ENCODE peak calls at places on chromosome 21, in four cellular contexts. One of them, this sample, is unnamed. For H3K27me3, the result is how much of the 10 kb centered on the place peaks cover.

GRCh38 chr21:18603246-18603645 is 199.7 kb upstream of the TMPRSS15 start:
- DNase-seq in PC-3: no peak
- DNase-seq in DND-41: no peak
- DNase-seq in fibroblast of lung: no peak
- DNase-seq in this sample: peak

GRCh38 chr21:35697321-35697808 is 363.0 kb downstream of the SETD4 start:
- DNase-seq in PC-3: no peak
- DNase-seq in DND-41: peak
- DNase-seq in fibroblast of lung: peak
- DNase-seq in this sample: peak

GRCh38 chr21:33007747-33008146 is 18.0 kb upstream of the OLIG2 start:
- DNase-seq in PC-3: no peak
- DNase-seq in DND-41: no peak
- DNase-seq in fibroblast of lung: no peak
- DNase-seq in this sample: no peak

GRCh38 chr21:18468775-18469174 is 65.2 kb upstream of the TMPRSS15 start:
- DNase-seq in PC-3: no peak
- DNase-seq in DND-41: no peak
- DNase-seq in fibroblast of lung: no peak
- DNase-seq in this sample: peak

GRCh38 chr21:24123785-24124184 is 1483.5 kb downstream of the MRPL39 start:
- DNase-seq in PC-3: peak
- DNase-seq in DND-41: no peak
- DNase-seq in fibroblast of lung: peak
- DNase-seq in this sample: no peak

GRCh38 chr21:17988038-17988437 is 168.9 kb upstream of the C21orf91 start:
- DNase-seq in PC-3: peak
- DNase-seq in DND-41: no peak
- DNase-seq in fibroblast of lung: no peak
- DNase-seq in this sample: no peak

GRCh38 chr21:35508389-35508888 is 459.3 kb upstream of the RUNX1 start:
- DNase-seq in PC-3: peak
- DNase-seq in DND-41: peak
- DNase-seq in fibroblast of lung: peak
- DNase-seq in this sample: no peak

GRCh38 chr21:37914211-37914900 is 1.9 kb downstream of the KCNJ6 start:
- DNase-seq in PC-3: peak
- DNase-seq in DND-41: peak
- DNase-seq in fibroblast of lung: peak
- DNase-seq in this sample: peak

GRCh38 chr21:33949516-33950424 is 34.2 kb upstream of the ATP5PO start:
- DNase-seq in PC-3: no peak
- DNase-seq in DND-41: peak
- DNase-seq in fibroblast of lung: no peak
- DNase-seq in this sample: peak

GRCh38 chr21:38878394-38879179 is 72.9 kb downstream of the ETS2 start:
- DNase-seq in PC-3: no peak
- DNase-seq in DND-41: no peak
- DNase-seq in fibroblast of lung: no peak
- DNase-seq in this sample: no peak

GRCh38 chr21:33325222-33326067 is 675 bp downstream of the IFNAR1 start:
- DNase-seq in PC-3: peak
- DNase-seq in DND-41: peak
- DNase-seq in fibroblast of lung: peak
- DNase-seq in this sample: peak

GRCh38 chr21:38985423-38986378 is 180.0 kb downstream of the ETS2 start:
- DNase-seq in PC-3: no peak
- DNase-seq in DND-41: peak
- DNase-seq in fibroblast of lung: peak
- DNase-seq in this sample: no peak

GRCh38 chr21:30942192-30942591 is 60.8 kb upstream of the KRTAP11-1 start:
- DNase-seq in PC-3: no peak
- DNase-seq in DND-41: no peak
- DNase-seq in fibroblast of lung: no peak
- DNase-seq in this sample: no peak

GRCh38 chr21:36347962-36348328 is 27.9 kb downstream of the MORC3 start:
- DNase-seq in PC-3: peak
- DNase-seq in DND-41: no peak
- DNase-seq in fibroblast of lung: peak
- DNase-seq in this sample: no peak

GRCh38 chr21:38171723-38172344 is 85.0 kb upstream of the KCNJ15 start:
- DNase-seq in PC-3: peak
- DNase-seq in DND-41: no peak
- DNase-seq in fibroblast of lung: peak
- DNase-seq in this sample: no peak

GRCh38 chr21:17454315-17455027 is 58.4 kb upstream of the CXADR start:
- DNase-seq in PC-3: peak
- DNase-seq in DND-41: no peak
- DNase-seq in fibroblast of lung: peak
- DNase-seq in this sample: peak

GRCh38 chr21:34008618-34009017 is 64.8 kb upstream of the MRPS6 start:
- DNase-seq in PC-3: no peak
- DNase-seq in DND-41: no peak
- DNase-seq in fibroblast of lung: peak
- DNase-seq in this sample: no peak

DNA sequence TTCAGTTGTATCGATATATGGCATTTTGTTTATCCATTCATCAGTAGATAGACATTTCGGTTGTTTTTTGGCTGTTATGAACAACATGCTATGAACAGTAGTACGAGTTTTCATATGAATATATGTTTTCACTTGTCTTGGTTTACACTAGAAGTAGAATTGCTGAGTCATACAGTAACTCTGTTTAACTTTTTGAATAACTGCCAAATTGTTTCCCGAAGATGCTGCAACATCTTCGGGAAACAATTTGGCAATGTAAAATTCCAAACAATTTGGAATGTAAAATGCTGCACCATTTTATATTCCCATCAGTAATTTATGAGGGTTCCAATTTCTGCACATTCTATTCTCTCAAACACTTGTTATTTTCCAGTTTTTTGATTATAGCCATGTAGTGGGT is 11.5 kb downstream of the PCBP3 start:
- DNase-seq in PC-3: peak
- DNase-seq in DND-41: no peak
- DNase-seq in fibroblast of lung: peak
- DNase-seq in this sample: no peak
- H3K4me2 ChIP-seq in PC-3: no peak
- H3K4me2 ChIP-seq in DND-41: no peak
- H3K4me2 ChIP-seq in fibroblast of lung: peak
- H3K4me2 ChIP-seq in this sample: no peak

GRCh38 chr21:44555200-44555875 is 3.3 kb downstream of the KRTAP10-3 start:
- DNase-seq in PC-3: no peak
- DNase-seq in DND-41: no peak
- DNase-seq in fibroblast of lung: no peak
- DNase-seq in this sample: no peak

GRCh38 chr21:44556879-44557278 is 1.7 kb downstream of the KRTAP10-3 start:
- DNase-seq in PC-3: no peak
- DNase-seq in DND-41: no peak
- DNase-seq in fibroblast of lung: no peak
- DNase-seq in this sample: no peak

GRCh38 chr21:44558695-44559094 is at the start of gene KRTAP10-3:
- DNase-seq in PC-3: no peak
- DNase-seq in DND-41: no peak
- DNase-seq in fibroblast of lung: no peak
- DNase-seq in this sample: no peak

GRCh38 chr21:44552681-44553080 is 1.4 kb upstream of the KRTAP10-2 start:
- DNase-seq in PC-3: no peak
- DNase-seq in DND-41: no peak
- DNase-seq in fibroblast of lung: no peak
- DNase-seq in this sample: no peak

GRCh38 chr21:44557491-44558328 is 885 bp downstream of the KRTAP10-3 start:
- DNase-seq in PC-3: no peak
- DNase-seq in DND-41: no peak
- DNase-seq in fibroblast of lung: no peak
- DNase-seq in this sample: no peak
- TF ChIP-seq CTCF in PC-3: no peak
- TF ChIP-seq CTCF in DND-41: no peak
- TF ChIP-seq CTCF in fibroblast of lung: no peak
- TF ChIP-seq CTCF in this sample: no peak

GRCh38 chr21:42564561-42564971 is 50.9 kb downstream of the SLC37A1 start:
- DNase-seq in PC-3: no peak
- DNase-seq in DND-41: no peak
- DNase-seq in fibroblast of lung: no peak
- DNase-seq in this sample: no peak
- H3K27me3 ChIP-seq in PC-3: under half
- H3K27me3 ChIP-seq in DND-41: under half
- H3K27me3 ChIP-seq in fibroblast of lung: under half
- H3K27me3 ChIP-seq in this sample: half or more

GRCh38 chr21:44710294-44710665 is 1.1 kb downstream of the TSPEAR start:
- DNase-seq in PC-3: no peak
- DNase-seq in DND-41: no peak
- DNase-seq in fibroblast of lung: no peak
- DNase-seq in this sample: no peak
- H3K4me2 ChIP-seq in PC-3: peak
- H3K4me2 ChIP-seq in DND-41: no peak
- H3K4me2 ChIP-seq in fibroblast of lung: no peak
- H3K4me2 ChIP-seq in this sample: no peak

GRCh38 chr21:28337319-28337718 is 655.4 kb downstream of the LTN1 start:
- DNase-seq in PC-3: peak
- DNase-seq in DND-41: no peak
- DNase-seq in fibroblast of lung: peak
- DNase-seq in this sample: peak
- TF ChIP-seq CTCF in PC-3: peak
- TF ChIP-seq CTCF in DND-41: peak
- TF ChIP-seq CTCF in fibroblast of lung: peak
- TF ChIP-seq CTCF in this sample: peak

GRCh38 chr21:44590311-44590721 is 2.0 kb downstream of the KRTAP10-6 start:
- DNase-seq in PC-3: no peak
- DNase-seq in DND-41: no peak
- DNase-seq in fibroblast of lung: no peak
- DNase-seq in this sample: no peak
- H3K27me3 ChIP-seq in PC-3: under half
- H3K27me3 ChIP-seq in DND-41: under half
- H3K27me3 ChIP-seq in fibroblast of lung: under half
- H3K27me3 ChIP-seq in this sample: half or more

GRCh38 chr21:41717573-41718330 is 49.1 kb downstream of the RIPK4 start:
- DNase-seq in PC-3: no peak
- DNase-seq in DND-41: peak
- DNase-seq in fibroblast of lung: no peak
- DNase-seq in this sample: no peak

GRCh38 chr21:41716756-41717155 is 50.1 kb downstream of the RIPK4 start:
- DNase-seq in PC-3: no peak
- DNase-seq in DND-41: no peak
- DNase-seq in fibroblast of lung: no peak
- DNase-seq in this sample: no peak

GRCh38 chr21:41713495-41714281 is 53.2 kb downstream of the RIPK4 start:
- DNase-seq in PC-3: no peak
- DNase-seq in DND-41: no peak
- DNase-seq in fibroblast of lung: no peak
- DNase-seq in this sample: no peak

GRCh38 chr21:41712730-41713129 is 54.1 kb downstream of the RIPK4 start:
- DNase-seq in PC-3: no peak
- DNase-seq in DND-41: no peak
- DNase-seq in fibroblast of lung: no peak
- DNase-seq in this sample: no peak

DNA sequence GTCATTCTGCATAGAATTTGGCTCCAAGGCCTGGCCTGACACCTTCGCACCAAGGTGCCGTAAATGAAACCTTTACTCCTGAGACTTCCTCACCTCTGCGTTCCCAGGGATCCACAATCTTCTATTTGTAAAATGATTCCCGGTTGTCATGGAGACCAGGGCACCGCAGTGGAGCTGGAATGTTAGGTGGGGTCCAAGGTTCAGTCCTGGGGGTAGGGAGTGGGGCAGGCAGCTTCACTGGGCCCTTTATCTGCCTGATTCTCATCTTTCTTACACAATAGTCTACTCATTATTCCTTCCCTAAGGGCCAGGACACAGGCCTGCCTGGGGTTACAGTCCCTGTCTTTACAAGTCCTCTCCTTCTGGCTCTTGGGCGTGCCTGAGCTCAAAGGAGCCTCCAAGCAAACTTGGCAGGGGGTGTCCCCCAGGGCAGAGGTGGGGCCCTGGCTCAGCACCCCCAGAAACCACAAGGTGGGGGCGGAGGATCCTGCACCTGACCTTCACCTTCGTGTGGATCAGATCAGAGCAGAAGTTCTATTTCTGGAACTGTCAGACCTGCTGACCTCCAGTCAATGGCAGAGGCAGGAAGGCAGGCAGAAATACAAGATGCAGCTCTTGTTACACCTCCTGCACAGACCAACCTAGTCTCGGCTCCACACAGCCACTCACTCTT is 51.1 kb downstream of the RIPK4 start:
- DNase-seq in PC-3: peak
- DNase-seq in DND-41: no peak
- DNase-seq in fibroblast of lung: no peak
- DNase-seq in this sample: no peak
- H3K4me2 ChIP-seq in PC-3: no peak
- H3K4me2 ChIP-seq in DND-41: no peak
- H3K4me2 ChIP-seq in fibroblast of lung: no peak
- H3K4me2 ChIP-seq in this sample: no peak

This sample was measured in MM.1S.